ENCODE peak calls at places on chromosomes 7 and 10, in eight cellular contexts. J is upper lobe of right lung, K is K562, B is A549, Q is A673, N is tibial nerve, H is AG04449, O is OCI-LY7. T is an unnamed sample.

GRCh38 chr7:51075681-51076580 is 240.7 kb downstream of the COBL start:
- DNase-seq in J (no peak), K (no peak), B (no peak), Q (no peak), N (no peak), H (no peak), O (no peak), T (no peak)

GRCh38 chr10:78889536-78890063 is 179.2 kb upstream of the ZMIZ1 start:
- DNase-seq in J (no peak), K (no peak), B (no peak), Q (no peak), N (no peak), H (no peak), O (no peak), T (no peak)

GRCh38 chr10:120552262-120552661 is 95.2 kb downstream of the PLPP4 start:
- DNase-seq in J (no peak), K (no peak), B (no peak), Q (no peak), N (no peak), H (no peak), O (no peak), T (no peak)

GRCh38 chr7:36600869-36601530 is 123.3 kb downstream of the AOAH start:
- DNase-seq in J (no peak), K (no peak), B (peak), Q (no peak), N (no peak), H (peak), O (no peak), T (peak)

GRCh38 chr10:52256832-52257691 is 57.0 kb upstream of the DKK1 start:
- DNase-seq in J (no peak), K (no peak), B (no peak), Q (no peak), N (no peak), H (no peak), O (no peak), T (no peak)

GRCh38 chr10:3814832-3815209 is 29.8 kb upstream of the KLF6 start:
- DNase-seq in J (no peak), K (no peak), B (no peak), Q (no peak), N (no peak), H (no peak), O (no peak), T (no peak)

GRCh38 chr7:94632338-94633024 is 23.5 kb downstream of the SGCE start:
- DNase-seq in J (no peak), K (no peak), B (no peak), Q (peak), N (no peak), H (peak), O (no peak), T (peak)

GRCh38 chr7:44387427-44387826 is 62.0 kb upstream of the CAMK2B start:
- DNase-seq in J (no peak), K (no peak), B (no peak), Q (no peak), N (no peak), H (no peak), O (no peak), T (no peak)

GRCh38 chr10:68075550-68076004 is 494 bp upstream of the HERC4 start:
- DNase-seq in J (no peak), K (no peak), B (no peak), Q (no peak), N (no peak), H (no peak), O (peak), T (no peak)

GRCh38 chr7:41058986-41059741 is 643.7 kb downstream of the INHBA start:
- DNase-seq in J (no peak), K (no peak), B (no peak), Q (no peak), N (no peak), H (no peak), O (no peak), T (peak)

GRCh38 chr10:119371704-119372663 is 164.6 kb downstream of the GRK5 start:
- DNase-seq in J (peak), K (no peak), B (no peak), Q (no peak), N (no peak), H (no peak), O (no peak), T (no peak)

GRCh38 chr10:79176052-79176501 is 107.3 kb downstream of the ZMIZ1 start:
- DNase-seq in J (no peak), K (no peak), B (no peak), Q (no peak), N (no peak), H (no peak), O (no peak), T (no peak)

DNA sequence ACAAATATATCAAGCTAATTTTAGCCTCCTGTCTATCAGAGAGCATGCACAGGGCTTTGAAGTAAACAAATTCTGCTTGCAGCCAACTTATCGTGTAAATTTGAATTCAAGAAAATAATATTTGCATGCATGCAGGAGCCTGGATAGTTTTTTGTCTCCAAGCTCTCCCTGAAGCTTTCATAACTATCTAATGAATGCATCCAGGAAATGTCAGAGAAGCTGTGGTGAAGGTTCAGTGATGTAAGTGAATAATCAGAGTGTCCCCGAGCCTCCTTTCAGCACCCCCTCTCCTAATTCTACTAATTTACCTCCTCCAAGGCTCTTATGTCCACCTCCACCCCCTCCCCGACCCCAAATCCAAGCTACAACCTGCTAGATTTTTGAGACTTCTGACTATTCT is 172.0 kb upstream of the ZNF32 start:
- DNase-seq in J (no peak), K (no peak), B (no peak), Q (no peak), N (no peak), H (no peak), O (no peak), T (no peak)
- H3K4me3 ChIP-seq in J (no peak), K (no peak), B (no peak), Q (no peak), N (no peak), H (no peak), O (no peak), T (no peak)

GRCh38 chr10:72170263-72170662 is 45.5 kb upstream of the ANAPC16 start:
- DNase-seq in J (peak), K (no peak), B (peak), Q (no peak), N (no peak), H (no peak), O (no peak), T (peak)

GRCh38 chr10:72162978-72163377 is 52.8 kb upstream of the ANAPC16 start:
- DNase-seq in J (no peak), K (no peak), B (no peak), Q (peak), N (no peak), H (no peak), O (no peak), T (peak)

GRCh38 chr10:72164617-72165016 is 51.2 kb upstream of the ANAPC16 start:
- DNase-seq in J (no peak), K (no peak), B (no peak), Q (no peak), N (no peak), H (no peak), O (no peak), T (no peak)
- TF ChIP-seq CTCF in J (peak), K (peak), B (no peak), Q (peak), N (no peak), H (no peak), O (peak), T (no peak)

DNA sequence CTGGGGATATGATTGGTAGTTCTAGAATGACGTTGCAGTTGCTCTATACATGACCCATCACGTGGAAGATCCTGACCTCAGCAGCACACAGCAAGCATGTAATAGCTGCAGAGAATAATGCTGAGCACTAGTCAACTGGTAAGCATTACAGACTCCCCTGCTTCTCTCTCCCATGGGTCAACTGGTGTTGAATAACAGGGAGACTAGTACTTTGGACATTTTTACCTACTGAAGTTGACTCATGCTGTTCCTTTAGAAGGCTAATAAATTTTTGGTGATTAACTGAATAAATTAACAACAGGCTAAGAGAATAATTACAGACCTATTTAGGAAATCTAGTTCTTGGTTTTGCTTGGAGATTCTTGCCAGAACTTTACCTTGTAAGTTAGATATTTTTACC is 234.1 kb downstream of the AUTS2 start:
- DNase-seq in J (no peak), K (no peak), B (no peak), Q (no peak), N (no peak), H (no peak), O (no peak), T (no peak)
- H3K4me3 ChIP-seq in J (no peak), K (no peak), B (no peak), Q (no peak), N (no peak), H (no peak), O (no peak), T (no peak)

GRCh38 chr7:151459726-151460473 is 20.0 kb upstream of the CRYGN start:
- DNase-seq in J (peak), K (no peak), B (peak), Q (peak), N (peak), H (peak), O (no peak), T (peak)
- TF ChIP-seq CTCF in J (peak), K (no peak), B (peak), Q (peak), N (peak), H (peak), O (no peak), T (peak)

GRCh38 chr7:16348251-16348650 is 73.1 kb downstream of the CRPPA start:
- DNase-seq in J (no peak), K (no peak), B (no peak), Q (no peak), N (no peak), H (no peak), O (no peak), T (no peak)
- H3K4me3 ChIP-seq in J (no peak), K (no peak), B (no peak), Q (no peak), N (no peak), H (no peak), O (no peak), T (no peak)

T was measured in epithelial cell of esophagus.